ENCODE peak calls at places on chromosome 13, in nine cellular contexts. R is NCI-H774, A is nucleus accumbens, J is GM12891, C is NCI-H1105, W is A172, Z is aorta, Y is NCI-H524, T is right cardiac atrium. Q is an unnamed sample.

GRCh38 chr13:48542581-48543341 is 9.9 kb upstream of the RCBTB2 start:
- DNase-seq in R (peak), A (peak), J (no peak), C (peak), W (no peak), Z (no peak), Y (peak), T (peak), Q (peak)

GRCh38 chr13:93687261-93687660 is 460.7 kb downstream of the GPC6 start:
- DNase-seq in R (no peak), A (no peak), J (no peak), C (no peak), W (no peak), Z (no peak), Y (no peak), T (no peak), Q (no peak)

GRCh38 chr13:34369925-34370324 is 552.0 kb downstream of the RFC3 start:
- DNase-seq in R (no peak), A (no peak), J (no peak), C (no peak), W (peak), Z (no peak), Y (no peak), T (no peak), Q (no peak)

GRCh38 chr13:112737329-112737728 is 47.5 kb downstream of the ATP11A start:
- DNase-seq in R (no peak), A (no peak), J (no peak), C (no peak), W (no peak), Z (peak), Y (no peak), T (no peak), Q (no peak)

GRCh38 chr13:51887441-51887840 is 25.7 kb downstream of the CCDC70 start:
- DNase-seq in R (no peak), A (no peak), J (no peak), C (no peak), W (no peak), Z (no peak), Y (peak), T (no peak), Q (no peak)

GRCh38 chr13:32080328-32080744 is 48.8 kb downstream of the FRY start:
- DNase-seq in R (no peak), A (no peak), J (no peak), C (no peak), W (no peak), Z (no peak), Y (no peak), T (no peak), Q (no peak)

GRCh38 chr13:98524793-98525192 is 52.1 kb downstream of the STK24 start:
- DNase-seq in R (no peak), A (no peak), J (no peak), C (no peak), W (no peak), Z (no peak), Y (no peak), T (no peak), Q (no peak)

GRCh38 chr13:111177081-111177711 is 62.1 kb downstream of the ARHGEF7 start:
- DNase-seq in R (peak), A (peak), J (no peak), C (no peak), W (no peak), Z (no peak), Y (no peak), T (peak), Q (no peak)

GRCh38 chr13:80962173-80962572 is 621.2 kb upstream of the SPRY2 start:
- DNase-seq in R (no peak), A (no peak), J (no peak), C (no peak), W (no peak), Z (no peak), Y (peak), T (no peak), Q (no peak)

GRCh38 chr13:101751488-101751887 is 299.0 kb downstream of the ITGBL1 start:
- DNase-seq in R (no peak), A (no peak), J (no peak), C (peak), W (peak), Z (no peak), Y (peak), T (no peak), Q (no peak)

GRCh38 chr13:94454334-94454733 is 25.1 kb downstream of the DCT start:
- DNase-seq in R (no peak), A (no peak), J (no peak), C (no peak), W (no peak), Z (no peak), Y (no peak), T (no peak), Q (peak)